ENCODE peak calls at places on chromosomes 6 and 20, in six cellular contexts. One of them, this sample, is unnamed.

GRCh38 chr6:136532030-136532429 is 18.2 kb downstream of the MAP7 start:
- DNase-seq in ovary: no peak
- DNase-seq in transverse colon: no peak
- DNase-seq in stomach: no peak
- DNase-seq in A549: no peak
- DNase-seq in suprapubic skin: no peak
- DNase-seq in this sample: no peak

GRCh38 chr20:44033344-44033743 is 118.7 kb downstream of the TOX2 start:
- DNase-seq in ovary: no peak
- DNase-seq in transverse colon: no peak
- DNase-seq in stomach: no peak
- DNase-seq in A549: no peak
- DNase-seq in suprapubic skin: no peak
- DNase-seq in this sample: no peak

GRCh38 chr20:59571591-59572314 is 32.6 kb upstream of the PHACTR3 start:
- DNase-seq in ovary: peak; percentile 80
- DNase-seq in transverse colon: peak; percentile 59
- DNase-seq in stomach: peak; percentile 55
- DNase-seq in A549: peak; percentile 41
- DNase-seq in suprapubic skin: no peak
- DNase-seq in this sample: peak; percentile 65

GRCh38 chr6:43119456-43119855 is 43.3 kb downstream of the PTK7 start:
- DNase-seq in ovary: no peak
- DNase-seq in transverse colon: no peak
- DNase-seq in stomach: no peak
- DNase-seq in A549: no peak
- DNase-seq in suprapubic skin: no peak
- DNase-seq in this sample: no peak

GRCh38 chr6:157169656-157170055 is 153.7 kb downstream of the TMEM242 start:
- DNase-seq in ovary: no peak
- DNase-seq in transverse colon: no peak
- DNase-seq in stomach: no peak
- DNase-seq in A549: no peak
- DNase-seq in suprapubic skin: no peak
- DNase-seq in this sample: no peak

GRCh38 chr6:136920216-136920857 is 1.8 kb upstream of the SLC35D3 start:
- DNase-seq in ovary: no peak
- DNase-seq in transverse colon: no peak
- DNase-seq in stomach: no peak
- DNase-seq in A549: no peak
- DNase-seq in suprapubic skin: no peak
- DNase-seq in this sample: no peak

GRCh38 chr6:105204331-105204730 is 24.5 kb upstream of the POPDC3 start:
- DNase-seq in ovary: no peak
- DNase-seq in transverse colon: no peak
- DNase-seq in stomach: no peak
- DNase-seq in A549: no peak
- DNase-seq in suprapubic skin: no peak
- DNase-seq in this sample: no peak

GRCh38 chr6:815348-815738 is 122.4 kb upstream of the EXOC2 start:
- DNase-seq in ovary: no peak
- DNase-seq in transverse colon: no peak
- DNase-seq in stomach: no peak
- DNase-seq in A549: no peak
- DNase-seq in suprapubic skin: no peak
- DNase-seq in this sample: no peak

GRCh38 chr6:5439749-5440148 is 178.4 kb downstream of the FARS2 start:
- DNase-seq in ovary: no peak
- DNase-seq in transverse colon: no peak
- DNase-seq in stomach: no peak
- DNase-seq in A549: peak; percentile 65
- DNase-seq in suprapubic skin: no peak
- DNase-seq in this sample: no peak

GRCh38 chr6:142945071-142945445 is at the start of gene HIVEP2:
- DNase-seq in ovary: peak; percentile 94
- DNase-seq in transverse colon: peak; percentile 91
- DNase-seq in stomach: peak; percentile 88
- DNase-seq in A549: peak; percentile 68
- DNase-seq in suprapubic skin: peak; percentile 95
- DNase-seq in this sample: peak; percentile 93

GRCh38 chr20:1673424-1673823 is 15.8 kb upstream of the SIRPG start:
- DNase-seq in ovary: no peak
- DNase-seq in transverse colon: no peak
- DNase-seq in stomach: no peak
- DNase-seq in A549: no peak
- DNase-seq in suprapubic skin: no peak
- DNase-seq in this sample: no peak

GRCh38 chr6:125587624-125588023 is 161.8 kb upstream of the HEY2 start:
- DNase-seq in ovary: no peak
- DNase-seq in transverse colon: no peak
- DNase-seq in stomach: no peak
- DNase-seq in A549: no peak
- DNase-seq in suprapubic skin: no peak
- DNase-seq in this sample: no peak

GRCh38 chr6:43125119-43125518 is 46.0 kb upstream of the SRF start:
- DNase-seq in ovary: peak; percentile 66
- DNase-seq in transverse colon: no peak
- DNase-seq in stomach: no peak
- DNase-seq in A549: no peak
- DNase-seq in suprapubic skin: no peak
- DNase-seq in this sample: peak; percentile 26

DNA sequence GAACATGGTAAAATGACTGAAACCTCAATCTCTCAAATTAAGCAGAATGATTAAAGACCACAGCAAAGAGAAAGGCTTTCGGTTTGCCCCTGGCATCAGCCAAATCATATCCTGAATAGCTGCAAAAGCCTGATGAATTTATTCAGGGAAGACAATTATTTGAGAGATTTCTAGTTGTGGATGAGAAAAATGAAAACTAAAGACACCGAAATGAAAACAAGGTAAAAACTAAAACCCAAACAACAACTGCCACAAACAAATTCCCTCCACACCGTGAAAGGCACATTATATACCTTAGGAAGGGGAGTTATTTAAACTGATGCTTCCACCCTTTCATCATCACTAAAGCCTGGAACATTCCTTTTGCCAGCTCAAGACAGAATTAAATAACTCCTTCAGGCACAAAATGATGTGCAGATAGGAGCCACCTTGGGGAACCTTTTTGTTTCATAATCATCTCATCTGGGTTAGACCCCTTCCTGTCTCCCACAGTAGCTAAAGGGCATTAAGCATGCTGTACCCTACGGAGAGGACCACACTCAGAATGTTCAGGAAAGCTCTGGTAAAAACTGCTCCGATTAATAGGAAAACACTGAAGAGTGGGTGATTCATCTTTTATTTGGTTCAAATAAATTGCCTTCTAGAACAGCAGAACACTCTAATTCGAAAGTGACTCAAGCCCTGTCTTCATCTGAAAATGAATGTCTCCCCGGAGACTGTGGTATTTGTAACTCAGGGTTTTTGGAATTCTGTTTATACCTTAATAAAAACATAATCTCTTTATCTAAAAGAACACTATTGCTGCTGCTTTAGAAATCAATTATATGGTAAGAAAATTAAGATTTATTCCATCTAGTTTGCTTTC is 9.1 kb upstream of the ANKRD60 start:
- DNase-seq in ovary: no peak
- DNase-seq in transverse colon: no peak
- DNase-seq in stomach: no peak
- DNase-seq in A549: no peak
- DNase-seq in suprapubic skin: no peak
- DNase-seq in this sample: no peak
- TF ChIP-seq CTCF in ovary: no peak
- TF ChIP-seq CTCF in transverse colon: no peak
- TF ChIP-seq CTCF in stomach: no peak
- TF ChIP-seq CTCF in A549: no peak
- TF ChIP-seq CTCF in suprapubic skin: no peak
- TF ChIP-seq CTCF in this sample: no peak

DNA sequence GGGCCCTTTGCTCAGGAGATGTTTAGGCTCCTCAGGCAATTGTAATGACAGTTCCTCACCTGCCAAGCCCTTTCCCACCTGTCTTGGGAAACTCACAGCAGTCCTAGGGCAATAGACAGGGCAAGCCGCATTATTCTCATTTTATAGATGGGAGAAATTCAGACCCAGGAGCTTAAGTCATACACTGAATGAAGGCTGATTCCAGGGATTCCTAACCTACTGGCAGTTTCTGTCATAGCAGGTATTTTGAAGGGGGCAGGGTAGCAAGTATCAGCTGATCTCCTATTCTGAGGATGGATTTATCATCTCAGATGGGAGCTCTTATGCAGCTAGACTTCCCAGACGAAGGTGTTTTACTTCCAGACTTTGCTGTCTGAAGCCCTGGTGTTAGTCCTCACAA is 61.4 kb upstream of the MYL9 start:
- DNase-seq in ovary: no peak
- DNase-seq in transverse colon: no peak
- DNase-seq in stomach: no peak
- DNase-seq in A549: no peak
- DNase-seq in suprapubic skin: no peak
- DNase-seq in this sample: no peak
- H3K4me1 ChIP-seq in ovary: peaks cover 13% of the 10 kb centered on the region
- H3K4me1 ChIP-seq in transverse colon: peaks cover 14% of the 10 kb centered on the region
- H3K4me1 ChIP-seq in stomach: peaks cover 80% of the 10 kb centered on the region
- H3K4me1 ChIP-seq in A549: peaks cover 27% of the 10 kb centered on the region
- H3K4me1 ChIP-seq in suprapubic skin: peaks cover 62% of the 10 kb centered on the region
- H3K4me1 ChIP-seq in this sample: peaks cover 55% of the 10 kb centered on the region

GRCh38 chr6:27127874-27128795 is 119.4 kb upstream of the PRSS16 start:
- DNase-seq in ovary: no peak
- DNase-seq in transverse colon: no peak
- DNase-seq in stomach: no peak
- DNase-seq in A549: no peak
- DNase-seq in suprapubic skin: no peak
- DNase-seq in this sample: no peak

GRCh38 chr6:27126046-27126814 is 121.3 kb upstream of the PRSS16 start:
- DNase-seq in ovary: no peak
- DNase-seq in transverse colon: no peak
- DNase-seq in stomach: no peak
- DNase-seq in A549: no peak
- DNase-seq in suprapubic skin: no peak
- DNase-seq in this sample: no peak

GRCh38 chr6:27129095-27129815 is 118.2 kb upstream of the PRSS16 start:
- DNase-seq in ovary: no peak
- DNase-seq in transverse colon: no peak
- DNase-seq in stomach: no peak
- DNase-seq in A549: no peak
- DNase-seq in suprapubic skin: no peak
- DNase-seq in this sample: no peak

GRCh38 chr6:27128796-27129094 is 118.8 kb upstream of the PRSS16 start:
- DNase-seq in ovary: no peak
- DNase-seq in transverse colon: no peak
- DNase-seq in stomach: no peak
- DNase-seq in A549: no peak
- DNase-seq in suprapubic skin: no peak
- DNase-seq in this sample: no peak

DNA sequence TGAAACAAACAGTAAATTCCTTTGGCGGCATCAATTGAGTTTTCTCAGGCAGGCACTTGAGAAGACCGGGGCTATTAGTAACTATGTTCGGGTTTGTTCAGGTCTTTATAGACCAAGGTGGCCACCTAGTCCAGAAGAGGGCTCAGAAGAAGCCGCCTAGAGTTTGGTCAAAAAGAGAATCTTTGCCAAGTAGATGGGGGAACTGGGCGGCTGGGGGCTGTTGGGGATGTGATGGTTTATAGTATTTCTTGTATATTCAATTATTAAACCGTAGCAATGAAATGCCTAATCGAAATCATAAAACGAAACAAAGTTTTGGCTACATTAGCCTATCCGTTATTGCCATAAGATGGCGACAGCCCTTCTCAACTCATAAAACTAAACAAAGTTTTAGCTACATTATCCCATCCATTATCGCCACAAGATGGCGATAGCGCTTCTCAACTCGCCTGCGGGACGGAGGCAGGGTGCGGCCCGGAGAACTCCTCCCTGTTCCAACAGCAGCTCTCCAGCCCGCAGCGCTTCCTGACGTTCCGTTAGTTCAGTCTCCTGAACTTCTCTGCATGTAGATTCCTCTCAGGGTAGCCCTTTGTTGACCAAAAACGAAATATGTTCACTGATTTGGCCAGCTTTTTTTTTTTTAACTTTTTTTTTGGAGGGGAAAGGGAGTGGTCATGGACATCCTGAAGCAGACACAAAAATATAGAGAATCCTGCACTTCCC is 120.5 kb upstream of the PRSS16 start:
- DNase-seq in ovary: peak; percentile 85
- DNase-seq in transverse colon: peak; percentile 93
- DNase-seq in stomach: peak; percentile 89
- DNase-seq in A549: peak; percentile 91
- DNase-seq in suprapubic skin: peak; percentile 93
- DNase-seq in this sample: peak; percentile 88
- TF ChIP-seq POLR2A in ovary: no peak
- TF ChIP-seq POLR2A in transverse colon: no peak
- TF ChIP-seq POLR2A in stomach: no peak
- TF ChIP-seq POLR2A in A549: peak; percentile 22
- TF ChIP-seq POLR2A in suprapubic skin: no peak
- TF ChIP-seq POLR2A in this sample: no peak

GRCh38 chr20:32528291-32528891 is 56.7 kb downstream of the NOL4L start:
- DNase-seq in ovary: peak; percentile 53
- DNase-seq in transverse colon: no peak
- DNase-seq in stomach: peak; percentile 65
- DNase-seq in A549: no peak
- DNase-seq in suprapubic skin: no peak
- DNase-seq in this sample: peak; percentile 75
- TF ChIP-seq CTCF in ovary: no peak
- TF ChIP-seq CTCF in transverse colon: no peak
- TF ChIP-seq CTCF in stomach: no peak
- TF ChIP-seq CTCF in A549: no peak
- TF ChIP-seq CTCF in suprapubic skin: no peak
- TF ChIP-seq CTCF in this sample: no peak

DNA sequence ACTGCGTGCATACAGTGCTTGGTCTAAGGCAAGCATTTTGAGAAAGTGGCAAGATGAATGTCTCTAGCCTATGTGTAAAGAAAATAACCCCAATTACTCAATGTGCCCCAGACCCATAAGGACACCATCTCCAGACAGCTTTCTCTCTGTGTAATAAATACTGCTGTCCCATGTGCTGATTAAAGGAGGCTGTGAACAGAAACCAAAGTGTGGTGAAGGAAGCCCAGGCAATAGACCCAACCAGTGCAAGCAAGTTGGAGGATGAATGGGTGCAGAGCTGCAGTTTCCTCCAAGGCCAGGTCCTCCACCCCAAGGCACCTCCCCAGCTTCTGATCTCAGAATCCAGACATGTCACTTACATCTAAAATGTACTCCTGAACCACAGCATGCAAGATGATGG is 60.6 kb downstream of the TRAM2 start:
- DNase-seq in ovary: no peak
- DNase-seq in transverse colon: no peak
- DNase-seq in stomach: no peak
- DNase-seq in A549: no peak
- DNase-seq in suprapubic skin: no peak
- DNase-seq in this sample: no peak
- H3K4me1 ChIP-seq in ovary: peaks cover 27% of the 10 kb centered on the region
- H3K4me1 ChIP-seq in transverse colon: peaks cover 18% of the 10 kb centered on the region
- H3K4me1 ChIP-seq in stomach: peaks cover 83% of the 10 kb centered on the region
- H3K4me1 ChIP-seq in A549: peaks cover 75% of the 10 kb centered on the region
- H3K4me1 ChIP-seq in suprapubic skin: peaks cover 67% of the 10 kb centered on the region
- H3K4me1 ChIP-seq in this sample: peaks cover 11% of the 10 kb centered on the region